ENCODE peak calls at places on chromosomes 3 and 15, in four cellular contexts. S is uterus, F is transverse colon, O is esophagus squamous epithelium. Q is an unnamed sample.
A peak's percentile ranks its signal among the peaks of the same experiment; 100 is the strongest.

GRCh38 chr3:64936570-64936969 is 248.8 kb upstream of the ADAMTS9 start:
- DNase-seq in F (no peak), S (no peak), O (no peak), Q (no peak)

GRCh38 chr3:129622933-129623332 is 16.5 kb upstream of the PLXND1 start:
- DNase-seq in F (no peak), O (no peak), S (no peak), Q (no peak)

GRCh38 chr3:46440531-46441294 is 24.0 kb downstream of the LTF start:
- DNase-seq in O (no peak), F (peak; percentile 21), S (no peak), Q (no peak)

GRCh38 chr3:52820741-52821140 is 9.7 kb downstream of the ITIH4 start:
- DNase-seq in O (no peak), S (no peak), F (no peak), Q (no peak)

GRCh38 chr3:183537295-183537730 is 18.2 kb downstream of the KLHL6 start:
- DNase-seq in O (no peak), F (no peak), S (no peak), Q (peak; percentile 8)

GRCh38 chr3:36303286-36303685 is 77.0 kb upstream of the STAC start:
- DNase-seq in S (no peak), O (no peak), F (no peak), Q (no peak)

GRCh38 chr3:43346990-43347749 is 60.8 kb downstream of the SNRK start:
- DNase-seq in S (no peak), O (no peak), F (peak; percentile 33), Q (no peak)

GRCh38 chr15:69394556-69395282 is 19.4 kb upstream of the KIF23 start:
- DNase-seq in S (peak; percentile 90), O (no peak), F (peak; percentile 81), Q (peak; percentile 85)

GRCh38 chr3:99777708-99778107 is 40.0 kb upstream of the CMSS1 start:
- DNase-seq in O (no peak), F (no peak), S (no peak), Q (no peak)

GRCh38 chr3:185549111-185549510 is 3.3 kb downstream of the LIPH start:
- DNase-seq in O (no peak), F (no peak), S (peak; percentile 20), Q (no peak)

GRCh38 chr3:104458657-104459056 is 908.1 kb upstream of the ALCAM start:
- DNase-seq in O (no peak), S (no peak), F (no peak), Q (no peak)

GRCh38 chr15:52415628-52416027 is 113.1 kb downstream of the MYO5A start:
- DNase-seq in O (no peak), S (no peak), F (no peak), Q (no peak)

GRCh38 chr3:58522759-58523425 is 14.1 kb downstream of the ACOX2 start:
- DNase-seq in F (no peak), O (no peak), S (no peak), Q (no peak)

GRCh38 chr15:56341201-56341600 is 24.0 kb upstream of the TEX9 start:
- DNase-seq in F (no peak), S (no peak), O (no peak), Q (no peak)

GRCh38 chr15:67051088-67051659 is 14.2 kb upstream of the SMAD3 start:
- DNase-seq in F (no peak), O (no peak), S (no peak), Q (no peak)

GRCh38 chr3:21310891-21311290 is 440.1 kb downstream of the ZNF385D start:
- DNase-seq in S (no peak), O (no peak), F (no peak), Q (no peak)

GRCh38 chr15:70284438-70285214 is 186.9 kb upstream of the TLE3 start:
- DNase-seq in S (no peak), O (no peak), F (no peak), Q (peak; percentile 97)

GRCh38 chr3:17733768-17734167 is 8.7 kb downstream of the TBC1D5 start:
- DNase-seq in O (no peak), F (no peak), S (no peak), Q (no peak)

GRCh38 chr15:41336549-41336948 is 3.9 kb downstream of the NUSAP1 start:
- DNase-seq in S (no peak), F (no peak), O (no peak), Q (no peak)

GRCh38 chr15:58348095-58348812 is 83.5 kb upstream of the LIPC start:
- DNase-seq in F (no peak), S (no peak), O (no peak), Q (no peak)

GRCh38 chr15:31473384-31474058 is 146.9 kb downstream of the KLF13 start:
- DNase-seq in S (no peak), O (no peak), F (no peak), Q (no peak)

GRCh38 chr15:40936234-40936708 is 7.1 kb downstream of the DLL4 start:
- DNase-seq in O (no peak), F (no peak), S (no peak), Q (no peak)

GRCh38 chr15:74525946-74526345 is 15.1 kb upstream of the ARID3B start:
- DNase-seq in F (no peak), S (no peak), O (no peak), Q (no peak)

GRCh38 chr3:150110097-150110496 is 139.4 kb upstream of the PFN2 start:
- DNase-seq in O (no peak), S (no peak), F (no peak), Q (no peak)

GRCh38 chr3:109338322-109338721 is 976 bp upstream of the DPPA4 start:
- DNase-seq in O (no peak), F (no peak), S (no peak), Q (no peak)

GRCh38 chr15:57340673-57341259 is 35.5 kb upstream of the CGNL1 start:
- DNase-seq in F (peak; percentile 51), S (peak; percentile 43), O (no peak), Q (peak; percentile 56)

GRCh38 chr3:112377418-112378071 is 44.6 kb downstream of the CD200 start:
- DNase-seq in F (no peak), S (no peak), O (no peak), Q (peak; percentile 21)

GRCh38 chr3:43855674-43856299 is 165.0 kb downstream of the ABHD5 start:
- DNase-seq in S (no peak), F (peak; percentile 70), O (no peak), Q (peak; percentile 74)

GRCh38 chr3:46193436-46193835 is 14.7 kb downstream of the CCR1 start:
- DNase-seq in S (no peak), F (no peak), O (no peak), Q (no peak)

GRCh38 chr3:48795997-48796732 is 51.5 kb downstream of the PRKAR2A start:
- DNase-seq in S (no peak), F (peak; percentile 50), O (no peak), Q (peak; percentile 6)

GRCh38 chr15:80268101-80268500 is 16.1 kb upstream of the CTXND1 start:
- DNase-seq in F (no peak), O (no peak), S (no peak), Q (no peak)

GRCh38 chr15:82020588-82020987 is 25.2 kb downstream of the MEX3B start:
- DNase-seq in O (no peak), F (no peak), S (no peak), Q (no peak)

GRCh38 chr3:154122096-154122911 is 1.1 kb downstream of the ARHGEF26 start:
- DNase-seq in O (no peak), S (peak; percentile 18), F (no peak), Q (peak; percentile 34)

DNA sequence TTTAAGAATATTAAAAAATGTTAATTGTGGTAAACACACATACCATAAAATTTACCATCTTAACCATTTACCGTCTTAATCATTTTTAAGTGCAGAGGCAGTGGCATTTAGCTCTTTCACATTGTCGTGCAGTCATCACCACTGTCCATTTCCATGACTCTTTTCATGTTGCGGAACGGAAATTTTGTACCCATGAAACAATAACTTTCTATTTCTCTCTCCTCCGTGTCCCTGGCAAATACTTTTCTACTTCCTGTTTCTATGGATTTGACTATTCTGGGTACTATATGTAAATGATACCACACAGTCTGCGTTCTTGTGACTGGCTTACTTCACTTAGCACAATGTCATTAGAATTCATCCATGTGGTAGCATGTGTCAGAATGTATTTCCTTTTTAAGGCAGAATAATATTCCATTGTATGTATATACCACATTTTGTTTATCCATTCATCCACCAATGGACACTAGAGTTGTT is 27.9 kb downstream of the AKAP13 start:
- DNase-seq in F (no peak), O (no peak), S (no peak), Q (no peak)
- H3K27ac ChIP-seq in F (peak overlapping the region; percentile 49), O (peak overlapping the region; percentile 75), S (no peak overlapping the region), Q (peak overlapping the region; percentile 75)

GRCh38 chr3:66495633-66496032 is 5.2 kb downstream of the LRIG1 start:
- DNase-seq in S (no peak), O (no peak), F (peak; percentile 33), Q (no peak)
- H3K4me1 ChIP-seq in S (peaks cover 5% of the 10 kb centered on the region), O (peaks cover 94% of the 10 kb centered on the region), F (peaks cover 78% of the 10 kb centered on the region), Q (peaks cover 75% of the 10 kb centered on the region)

GRCh38 chr15:85688703-85689102 is 106.0 kb downstream of the KLHL25 start:
- DNase-seq in S (no peak), F (no peak), O (no peak), Q (no peak)

GRCh38 chr15:85687329-85687728 is 107.4 kb downstream of the KLHL25 start:
- DNase-seq in O (no peak), F (no peak), S (no peak), Q (no peak)

GRCh38 chr15:85690546-85691226 is 104.0 kb downstream of the KLHL25 start:
- DNase-seq in F (no peak), O (no peak), S (no peak), Q (peak; percentile 29)

GRCh38 chr15:85691350-85692240 is 103.1 kb downstream of the KLHL25 start:
- DNase-seq in F (peak; percentile 63), S (no peak), O (no peak), Q (peak; percentile 75)

DNA sequence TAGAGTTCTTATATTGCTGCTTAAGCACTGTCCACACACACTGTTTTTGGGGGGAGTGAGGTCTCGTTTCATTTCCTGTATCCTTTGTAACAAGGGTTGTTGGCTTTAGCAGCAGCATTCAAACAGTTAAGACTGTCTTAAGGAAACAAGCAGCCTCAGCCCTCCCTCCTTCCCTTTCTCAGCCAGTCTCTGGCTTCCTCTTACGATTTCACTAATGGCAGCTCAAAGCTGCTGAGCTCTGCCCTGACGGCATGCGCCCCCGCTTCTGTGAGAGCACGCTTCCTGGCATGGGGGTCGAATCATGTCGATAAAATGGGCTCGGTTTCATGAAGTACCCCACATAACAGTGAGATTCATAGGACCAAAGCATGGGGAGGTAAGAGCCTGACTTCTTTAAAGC is 105.0 kb downstream of the KLHL25 start:
- DNase-seq in F (peak; percentile 56), S (no peak), O (no peak), Q (peak; percentile 68)
- TF ChIP-seq POLR2A in F (peak; percentile 68), S (peak; percentile 16), O (no peak), Q (peak; percentile 82)

GRCh38 chr3:186590580-186591296 is 20.2 kb downstream of the DNAJB11 start:
- DNase-seq in F (no peak), S (no peak), O (no peak), Q (no peak)
- H3K27ac ChIP-seq in F (no peak overlapping the region), S (no peak overlapping the region), O (no peak overlapping the region), Q (no peak overlapping the region)

DNA sequence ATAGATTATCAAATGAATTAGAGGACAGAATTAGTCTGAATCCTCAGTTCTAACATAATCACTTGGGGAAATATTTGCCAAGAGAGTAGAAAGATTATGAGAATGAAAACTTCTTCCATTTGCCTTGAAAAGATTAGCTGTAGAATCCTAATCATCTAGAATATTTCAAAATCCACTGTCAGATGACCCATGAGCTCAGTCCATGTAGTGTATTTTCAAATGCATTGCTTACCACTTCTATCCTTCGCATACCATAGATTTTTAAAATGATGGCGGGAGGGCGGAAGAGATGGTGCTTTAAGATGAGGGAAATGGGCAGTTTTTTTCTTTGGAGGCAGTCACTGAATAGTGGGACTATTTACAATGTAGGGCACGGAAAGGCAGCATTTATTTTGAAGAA is 136.3 kb downstream of the SLCO3A1 start:
- DNase-seq in O (no peak), S (no peak), F (no peak), Q (no peak)
- H3K4me1 ChIP-seq in O (peaks cover 15% of the 10 kb centered on the region), S (peaks cover 3% of the 10 kb centered on the region), F (no peaks in the 10 kb centered on the region), Q (no peaks in the 10 kb centered on the region)

GRCh38 chr3:133917144-133917543 is 21.5 kb upstream of the RAB6B start:
- DNase-seq in O (no peak), S (no peak), F (no peak), Q (no peak)
- TF ChIP-seq POLR2A in O (no peak), S (no peak), F (no peak), Q (no peak)

Q was measured in thyroid gland.